ENCODE peak calls at places on chromosomes 13 and 19, in six cellular contexts. M is H9, F is H1, B is trophoblast cell, K is IMR-90, O is mesenchymal stem cell. W is an unnamed sample.
A peak's percentile ranks its signal among the peaks of the same experiment; 100 is the strongest.

GRCh38 chr13:46369506-46370268 is 17.4 kb downstream of the RUBCNL start:
- DNase-seq in B (peak; percentile 49), K (peak; percentile 68), F (no peak), M (no peak), O (peak; percentile 90), W (no peak)

GRCh38 chr19:49071860-49072547 is 495 bp downstream of the KCNA7 start:
- DNase-seq in F (peak; percentile 95), B (no peak), K (no peak), O (no peak), M (peak; percentile 92), W (peak; percentile 48)

GRCh38 chr19:17457621-17458020 is 3.1 kb downstream of the NXNL1 start:
- DNase-seq in B (peak; percentile 94), O (no peak), K (no peak), F (no peak), M (no peak), W (no peak)

GRCh38 chr13:40974460-40975407 is 44.4 kb downstream of the ELF1 start:
- DNase-seq in B (no peak), F (no peak), M (peak; percentile 35), K (peak; percentile 66), O (peak; percentile 68), W (peak; percentile 12)

GRCh38 chr13:99895428-99895998 is 76.1 kb downstream of the ZIC5 start:
- DNase-seq in F (no peak), B (no peak), M (no peak), O (peak; percentile 8), K (no peak), W (no peak)

GRCh38 chr13:106586764-106587163 is 18.8 kb upstream of the ARGLU1 start:
- DNase-seq in O (no peak), K (no peak), B (no peak), F (no peak), M (no peak), W (no peak)

GRCh38 chr19:45125975-45126493 is 33.1 kb downstream of the PPP1R37 start:
- DNase-seq in B (peak; percentile 57), F (peak; percentile 96), O (peak; percentile 63), M (peak; percentile 89), K (peak; percentile 49), W (peak; percentile 41)

GRCh38 chr13:99809931-99810330 is 161.6 kb downstream of the ZIC5 start:
- DNase-seq in B (no peak), O (no peak), M (no peak), K (no peak), F (no peak), W (no peak)

GRCh38 chr19:11463391-11463790 is 17.5 kb downstream of the ELAVL3 start:
- DNase-seq in K (no peak), F (no peak), B (no peak), O (no peak), M (no peak), W (no peak)

GRCh38 chr13:105969761-105970160 is 565.7 kb downstream of the EFNB2 start:
- DNase-seq in K (no peak), O (peak; percentile 32), F (no peak), B (peak; percentile 54), M (no peak), W (no peak)

GRCh38 chr13:112747256-112747655 is 57.4 kb downstream of the ATP11A start:
- DNase-seq in M (no peak), O (no peak), B (no peak), K (no peak), F (no peak), W (no peak)

GRCh38 chr13:110649551-110649950 is 34.2 kb downstream of the NAXD start:
- DNase-seq in M (no peak), B (no peak), K (no peak), O (no peak), F (peak; percentile 36), W (no peak)

GRCh38 chr19:45768644-45769053 is 403 bp downstream of the SIX5 start:
- DNase-seq in F (peak; percentile 67), B (peak; percentile 28), K (peak; percentile 41), O (peak; percentile 81), M (no peak), W (no peak)

GRCh38 chr19:10464456-10464855 is 38.7 kb downstream of the KEAP1 start:
- DNase-seq in B (peak; percentile 78), K (no peak), F (no peak), M (no peak), O (no peak), W (no peak)

GRCh38 chr13:91520952-91521351 is 122.5 kb downstream of the GPC5 start:
- DNase-seq in B (no peak), O (peak; percentile 32), M (no peak), K (no peak), F (no peak), W (no peak)

GRCh38 chr13:77325371-77325941 is 1.4 kb downstream of the MYCBP2 start:
- DNase-seq in M (no peak), B (no peak), K (no peak), O (peak; percentile 43), F (no peak), W (no peak)

DNA sequence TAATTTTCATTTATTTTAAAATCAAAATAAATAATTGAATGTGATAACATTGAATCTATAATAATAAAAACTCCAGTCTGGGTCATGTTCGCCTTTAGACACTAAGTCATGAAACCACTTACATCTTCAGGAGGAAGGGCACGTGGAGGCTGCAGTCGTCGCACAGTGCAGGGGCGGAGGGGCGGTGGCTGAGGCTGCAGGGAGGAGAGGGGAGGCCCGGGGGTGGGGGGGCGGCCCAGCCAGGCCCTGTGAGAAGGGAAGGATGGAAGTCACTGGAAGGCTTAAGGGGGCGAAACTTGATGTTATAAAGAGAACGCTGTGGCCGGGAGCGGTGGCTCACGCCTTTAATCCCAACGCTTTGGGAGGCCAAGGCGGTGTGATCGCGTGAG is 14.9 kb upstream of the LATS2 start:
- DNase-seq in K (no peak), B (no peak), F (peak; percentile 54), O (no peak), M (peak; percentile 52), W (no peak)
- H2BK120ac ChIP-seq in K (peak overlapping the region; percentile 18), B (no peak overlapping the region), F (no peak overlapping the region), O (peak overlapping the region; percentile 93), M (no peak overlapping the region), W (no peak overlapping the region)

DNA sequence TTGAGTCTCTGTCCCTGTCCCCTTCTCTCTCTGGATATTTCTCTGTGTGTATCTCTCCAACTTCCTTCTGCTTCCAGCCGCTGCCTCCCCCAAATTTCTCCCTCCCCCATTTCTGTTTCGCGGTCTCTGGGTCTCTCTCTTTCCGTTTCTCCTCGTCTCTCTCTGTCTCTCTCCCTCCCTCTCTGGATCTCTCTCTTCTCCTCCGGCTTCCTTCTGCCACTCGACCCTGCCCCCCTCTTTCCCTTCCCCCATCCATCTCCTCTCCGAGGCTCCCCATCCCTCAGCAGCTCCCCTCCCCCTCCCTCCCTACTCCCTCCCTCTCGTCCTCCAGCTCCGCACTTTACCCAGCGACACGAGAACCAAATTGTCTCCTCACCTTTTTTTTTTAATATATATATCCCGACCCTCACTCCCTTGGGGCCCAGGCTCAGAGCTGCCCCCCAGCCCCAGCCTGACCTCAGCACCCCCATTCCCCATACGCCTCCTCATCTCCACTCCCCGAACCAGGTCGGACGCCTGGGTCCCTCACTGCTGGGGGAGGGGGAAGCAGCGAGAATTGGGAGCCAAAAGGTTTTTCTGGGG is 3.5 kb upstream of the CACNG8 start:
- DNase-seq in F (no peak), M (peak; percentile 65), O (no peak), K (no peak), B (no peak), W (no peak)
- H3K14ac ChIP-seq in F (no peak overlapping the region), M (no peak overlapping the region), O (no peak overlapping the region), K (no peak overlapping the region), B (no peak overlapping the region), W (no peak overlapping the region)

DNA sequence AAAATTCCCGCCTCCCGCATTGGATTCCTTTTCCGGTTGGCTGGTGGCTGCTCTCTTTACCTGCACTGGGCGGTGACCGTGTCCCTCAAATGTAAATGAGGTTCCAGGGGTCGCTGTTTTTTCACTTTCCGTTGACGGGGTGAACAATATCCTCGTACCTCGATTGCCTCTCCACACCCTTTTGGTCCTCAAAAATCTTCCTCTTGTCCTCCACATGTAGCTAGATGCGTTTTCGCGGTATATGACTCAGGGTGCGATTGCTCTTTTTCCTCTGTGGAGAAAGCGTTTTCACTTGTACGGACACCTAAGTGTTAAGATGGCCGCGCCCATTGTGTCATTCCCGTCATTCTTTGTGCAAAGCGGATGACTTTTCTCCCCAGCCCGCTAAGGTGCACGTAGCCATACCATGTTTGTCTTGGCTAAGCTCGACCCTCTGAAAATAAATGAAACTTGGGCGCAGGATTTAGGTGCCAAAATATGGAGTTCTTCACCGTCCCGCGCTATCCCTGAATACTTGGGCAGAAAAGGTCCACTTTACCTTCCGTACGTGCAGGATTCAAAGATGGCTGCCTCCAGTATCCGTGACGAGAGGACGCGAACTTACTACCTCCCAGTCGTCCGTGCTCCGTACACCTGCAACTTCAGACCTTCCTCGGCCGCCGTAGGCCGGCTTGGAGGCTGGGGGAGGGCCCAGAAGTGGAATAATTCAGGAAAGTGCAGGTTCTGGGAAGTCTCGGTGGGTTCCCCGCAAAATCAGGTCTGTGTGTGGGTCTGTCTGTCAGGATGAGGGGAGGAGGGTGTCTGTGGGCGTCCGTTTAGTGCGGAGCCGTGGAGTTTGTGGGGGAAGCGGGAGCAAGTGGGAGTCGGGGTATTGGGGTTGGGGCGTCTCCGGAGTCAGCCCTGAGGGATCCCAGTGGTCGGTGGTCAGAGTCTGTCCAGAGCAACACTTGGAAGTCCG is at the start of gene ZNF613:
- DNase-seq in M (peak; percentile 93), K (peak; percentile 94), O (peak; percentile 91), F (peak; percentile 90), B (peak; percentile 77), W (peak; percentile 88)
- H2BK120ac ChIP-seq in M (no peak within 1 kb of the TSS), K (peak within 1 kb of the TSS; percentile 90), O (no peak within 1 kb of the TSS), F (peak within 1 kb of the TSS; percentile 93), B (peak within 1 kb of the TSS; percentile 21), W (no peak within 1 kb of the TSS)

GRCh38 chr19:35345671-35346111 is 2.0 kb upstream of the FFAR1 start:
- DNase-seq in K (no peak), M (peak; percentile 6), F (peak; percentile 24), O (no peak), B (no peak), W (no peak)

GRCh38 chr19:35347171-35347929 is at the start of gene FFAR1:
- DNase-seq in M (peak; percentile 19), O (no peak), K (no peak), B (peak; percentile 28), F (peak; percentile 38), W (no peak)

GRCh38 chr19:35344511-35345031 is 3.1 kb upstream of the FFAR1 start:
- DNase-seq in F (peak; percentile 35), K (no peak), B (no peak), O (no peak), M (peak; percentile 21), W (no peak)

GRCh38 chr19:35347930-35348298 is 212 bp downstream of the FFAR1 start:
- DNase-seq in O (no peak), B (no peak), M (peak; percentile 11), F (no peak), K (no peak), W (no peak)

DNA sequence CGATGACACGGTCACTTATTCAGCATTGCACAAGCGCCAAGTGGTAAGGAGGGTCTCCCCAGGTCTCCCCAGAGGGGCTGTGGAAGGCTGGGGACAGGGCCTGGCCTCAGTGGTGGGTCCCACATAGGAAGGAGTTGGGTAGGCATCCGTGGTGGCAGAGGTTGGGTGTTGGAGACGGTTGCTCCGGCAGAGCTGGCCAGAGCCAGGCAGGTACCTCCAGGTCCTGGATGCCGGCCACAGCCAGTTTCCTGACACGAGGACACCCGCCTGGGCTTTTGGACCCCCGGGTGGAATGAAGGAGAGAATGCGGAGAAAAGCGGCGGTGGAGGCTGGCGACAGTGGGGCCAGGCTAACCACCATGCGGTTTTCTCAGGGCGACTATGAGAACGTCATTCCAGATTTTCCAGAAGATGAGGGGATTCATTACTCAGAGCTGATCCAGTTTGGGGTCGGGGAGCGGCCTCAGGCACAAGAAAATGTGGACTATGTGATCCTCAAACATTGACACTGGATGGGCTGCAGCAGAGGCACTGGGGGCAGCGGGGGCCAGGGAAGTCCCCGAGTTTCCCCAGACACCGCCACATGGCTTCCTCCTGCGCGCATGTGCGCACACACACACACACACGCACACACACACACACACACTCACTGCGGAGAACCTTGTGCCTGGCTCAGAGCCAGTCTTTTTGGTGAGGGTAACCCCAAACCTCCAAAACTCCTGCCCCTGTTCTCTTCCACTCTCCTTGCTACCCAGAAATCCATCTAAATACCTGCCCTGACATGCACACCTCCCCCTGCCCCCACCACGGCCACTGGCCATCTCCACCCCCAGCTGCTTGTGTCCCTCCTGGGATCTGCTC is 1.3 kb upstream of the FFAR1 start:
- DNase-seq in B (no peak), O (no peak), M (peak; percentile 19), F (peak; percentile 31), K (no peak), W (no peak)
- H3K14ac ChIP-seq in B (no peak overlapping the region), O (no peak overlapping the region), M (no peak overlapping the region), F (no peak overlapping the region), K (no peak overlapping the region), W (peak overlapping the region; percentile 44)

W was measured in neuronal stem cell.